ENCODE peak calls at places on chromosomes 13 and 19, in ten cellular contexts. X is fibroblast of the aortic adventitia, N is mammary epithelial cell, K is HFF-Myc, H is tibial nerve, Q is HCT116, F is AG09309, B is left lung, Y is GM23338, L is pancreas. E is an unnamed sample.

GRCh38 chr13:67769063-67769986 is 539.2 kb upstream of the PCDH9 start:
- DNase-seq in N (no peak), H (no peak), B (peak; percentile 53), Q (no peak), Y (no peak), L (peak; percentile 41), K (no peak), F (no peak), X (no peak), E (no peak)

GRCh38 chr13:80312012-80312704 is 28.8 kb downstream of the SPRY2 start:
- DNase-seq in Y (no peak), B (no peak), H (no peak), X (no peak), L (no peak), F (no peak), Q (no peak), N (no peak), K (no peak), E (no peak)

GRCh38 chr13:33184131-33184485 is 101.4 kb downstream of the STARD13 start:
- DNase-seq in X (no peak), H (no peak), L (no peak), Q (no peak), N (no peak), Y (no peak), K (no peak), F (no peak), B (no peak), E (peak; percentile 38)

GRCh38 chr13:72097568-72097967 is 230.6 kb upstream of the DACH1 start:
- DNase-seq in X (no peak), L (no peak), F (no peak), B (no peak), N (peak; percentile 78), Y (no peak), Q (no peak), K (no peak), H (no peak), E (no peak)

GRCh38 chr19:50368649-50369570 is 3.5 kb upstream of the NAPSA start:
- DNase-seq in Y (peak; percentile 93), K (peak; percentile 66), H (peak; percentile 77), N (peak; percentile 73), Q (peak; percentile 74), F (peak; percentile 46), X (peak; percentile 93), L (peak; percentile 89), B (peak; percentile 90), E (peak; percentile 87)

GRCh38 chr13:27257233-27257568 is 5.8 kb downstream of the RPL21 start:
- DNase-seq in N (no peak), K (no peak), H (no peak), B (no peak), X (no peak), F (no peak), Y (no peak), Q (no peak), L (no peak), E (no peak)

GRCh38 chr13:95676100-95676774 is 702 bp upstream of the DNAJC3 start:
- DNase-seq in N (peak; percentile 66), X (peak; percentile 43), K (no peak), B (peak; percentile 57), L (no peak), Q (peak; percentile 22), Y (peak; percentile 77), F (peak; percentile 4), H (no peak), E (peak; percentile 41)

GRCh38 chr13:93368296-93368695 is 141.7 kb downstream of the GPC6 start:
- DNase-seq in Y (no peak), X (no peak), L (no peak), Q (no peak), N (no peak), F (no peak), B (no peak), H (no peak), K (no peak), E (no peak)

GRCh38 chr19:30682576-30683536 is 310.7 kb downstream of the ZNF536 start:
- DNase-seq in X (peak; percentile 86), Q (peak; percentile 12), K (peak; percentile 77), N (peak; percentile 68), Y (peak; percentile 82), L (no peak), H (peak; percentile 74), F (peak; percentile 81), B (peak; percentile 81), E (peak; percentile 91)

GRCh38 chr13:70884196-70884595 is 775.9 kb upstream of the KLHL1 start:
- DNase-seq in Q (no peak), N (no peak), K (no peak), F (no peak), Y (peak; percentile 4), H (no peak), B (no peak), X (no peak), L (no peak), E (no peak)

GRCh38 chr19:46232029-46232428 is 2.5 kb downstream of the IGFL1 start:
- DNase-seq in Q (no peak), Y (no peak), L (no peak), H (no peak), K (no peak), B (peak; percentile 82), X (no peak), F (no peak), N (no peak), E (no peak)

GRCh38 chr13:95246292-95247082 is 54.8 kb downstream of the ABCC4 start:
- DNase-seq in H (no peak), B (no peak), K (no peak), L (no peak), F (no peak), Q (no peak), X (no peak), N (peak; percentile 55), Y (no peak), E (no peak)

DNA sequence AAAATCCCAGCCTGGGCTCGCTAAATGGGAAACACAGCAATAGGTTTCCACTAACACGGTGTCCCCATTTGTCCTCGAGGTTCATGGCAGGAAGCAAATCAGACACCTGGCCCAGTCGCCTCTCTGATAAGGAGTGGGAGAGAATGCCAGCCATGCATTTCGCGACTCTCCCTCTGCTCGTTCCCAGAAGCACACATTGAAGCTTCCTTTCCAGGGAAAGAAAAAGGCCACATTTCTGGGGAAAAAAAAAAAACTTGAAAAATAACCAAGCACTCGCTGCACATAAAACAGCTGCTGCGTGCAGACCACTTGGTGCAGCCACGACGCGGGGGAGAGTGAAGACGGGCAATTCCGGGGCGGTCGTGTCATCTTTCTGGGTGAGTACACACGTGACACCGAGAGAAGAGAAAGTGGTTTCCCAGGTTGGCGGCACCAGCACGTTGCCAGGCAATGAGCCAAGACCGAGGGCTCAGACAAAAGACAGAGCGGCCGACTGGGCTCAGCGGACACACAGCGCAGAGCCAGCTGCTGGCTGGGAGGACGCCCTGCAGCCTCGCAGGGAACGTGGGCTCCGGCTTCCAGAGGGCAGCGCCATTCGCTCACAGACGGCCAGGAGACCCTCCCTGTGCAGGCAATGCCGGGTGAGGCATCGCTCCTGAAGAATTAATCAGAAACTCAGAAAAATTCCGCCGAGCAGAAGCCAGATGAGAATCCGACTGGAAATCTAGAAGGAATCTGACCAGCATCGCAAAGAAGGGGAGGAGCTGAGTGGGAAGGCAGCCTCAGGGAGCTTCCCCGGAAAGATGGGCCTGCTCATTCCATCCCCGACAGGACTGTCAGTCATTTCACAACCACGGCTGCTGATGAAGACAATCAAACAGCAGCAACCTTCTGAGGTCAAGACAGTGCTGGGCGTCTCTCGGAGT is 83.2 kb upstream of the IRS2 start:
- DNase-seq in H (peak; percentile 42), N (peak; percentile 34), B (peak; percentile 84), F (peak; percentile 5), L (peak; percentile 95), X (peak; percentile 64), Q (no peak), K (peak; percentile 52), Y (peak; percentile 28), E (peak; percentile 66)
- TF ChIP-seq CTCF in H (no peak), N (no peak), B (no peak), F (peak; percentile 24), L (no peak), X (peak; percentile 46), Q (no peak), K (peak; percentile 30), Y (no peak), E (no peak)

DNA sequence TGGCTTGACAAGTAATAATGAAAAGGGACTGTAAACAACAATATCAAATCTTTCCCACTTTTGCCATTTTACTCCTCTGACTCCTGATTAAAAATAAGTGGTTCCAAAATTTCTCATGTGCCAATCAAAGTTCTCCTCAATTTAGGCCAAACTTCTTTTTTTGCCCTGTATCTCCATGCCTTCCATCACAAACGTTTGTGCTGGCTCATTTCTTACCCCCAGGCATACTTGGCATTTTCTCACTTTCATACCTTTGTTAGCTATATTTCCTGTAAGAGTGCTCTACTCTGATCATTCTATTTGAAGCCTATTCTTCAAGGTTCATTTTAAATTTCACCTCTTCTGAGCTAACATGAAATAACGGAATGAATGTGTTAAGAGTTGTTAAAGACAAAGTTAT is 10.0 kb upstream of the FNDC3A start:
- DNase-seq in X (no peak), L (no peak), H (no peak), B (no peak), K (no peak), Y (no peak), F (no peak), N (no peak), Q (no peak), E (no peak)
- H3K4me3 ChIP-seq in X (no peak overlapping the region), L (no peak overlapping the region), H (no peak overlapping the region), B (no peak overlapping the region), K (no peak overlapping the region), Y (no peak overlapping the region), F (no peak overlapping the region), N (no peak overlapping the region), Q (no peak overlapping the region), E (no peak overlapping the region)

GRCh38 chr19:49019242-49019932 is 2.5 kb upstream of the LHB start:
- DNase-seq in K (no peak), Y (peak; percentile 93), X (no peak), F (no peak), Q (peak; percentile 58), N (peak; percentile 29), L (peak; percentile 97), H (no peak), B (peak; percentile 90), E (peak; percentile 18)
- TF ChIP-seq CTCF in K (no peak), Y (peak; percentile 28), X (peak; percentile 7), F (no peak), Q (no peak), N (no peak), L (no peak), H (no peak), B (no peak), E (no peak)

GRCh38 chr19:55654833-55655647 is at the start of gene U2AF2:
- DNase-seq in K (no peak), Q (peak; percentile 87), L (peak; percentile 99), X (peak; percentile 94), H (peak; percentile 92), Y (peak; percentile 93), N (peak; percentile 81), F (no peak), B (peak; percentile 99), E (peak; percentile 88)

GRCh38 chr19:55658846-55659459 is 4.1 kb downstream of the U2AF2 start:
- DNase-seq in N (no peak), Q (no peak), B (peak; percentile 76), L (peak; percentile 62), Y (no peak), F (no peak), H (no peak), X (no peak), K (no peak), E (no peak)

GRCh38 chr19:55655648-55656040 is 809 bp downstream of the U2AF2 start:
- DNase-seq in Q (no peak), N (no peak), K (no peak), Y (no peak), B (no peak), H (no peak), X (no peak), L (no peak), F (no peak), E (no peak)

GRCh38 chr19:55656552-55656951 is 1.7 kb downstream of the U2AF2 start:
- DNase-seq in H (no peak), X (no peak), L (no peak), N (no peak), Q (no peak), Y (no peak), B (no peak), F (no peak), K (no peak), E (no peak)

GRCh38 chr19:55657004-55657747 is 2.3 kb downstream of the U2AF2 start:
- DNase-seq in X (no peak), L (peak; percentile 64), Q (no peak), K (no peak), N (peak; percentile 74), B (peak; percentile 59), Y (no peak), H (no peak), F (no peak), E (no peak)
- H3K4me3 ChIP-seq in X (peak overlapping the region; percentile 92), L (peak overlapping the region; percentile 66), Q (peak overlapping the region; percentile 94), K (peak overlapping the region; percentile 75), N (peak overlapping the region; percentile 87), B (no peak overlapping the region), Y (peak overlapping the region; percentile 100), H (peak overlapping the region; percentile 17), F (peak overlapping the region; percentile 80), E (peak overlapping the region; percentile 97)